ENCODE peak calls at places on chromosomes 5 and 9, in ten cellular contexts. S is Panc1, B is colonic mucosa, O is breast epithelium, U is AG09309, Y is cardiac fibroblast, Z is astrocyte of the spinal cord, L is cardiac muscle cell, E is brain microvascular endothelial cell, V is testis. I is an unnamed sample.

GRCh38 chr5:163645421-163646416 is 140.3 kb downstream of the MAT2B start:
- DNase-seq in Z (no peak), E (no peak), V (no peak), B (no peak), L (no peak), O (no peak), U (no peak), Y (no peak), S (no peak), I (no peak)

GRCh38 chr5:192970-193831 is 1.9 kb downstream of the LRRC14B start:
- DNase-seq in V (no peak), Z (no peak), U (no peak), O (no peak), S (no peak), E (no peak), L (no peak), B (no peak), Y (no peak), I (no peak)

GRCh38 chr9:130026583-130027427 is 16.2 kb downstream of the FNBP1 start:
- DNase-seq in V (no peak), U (no peak), S (no peak), Z (no peak), L (no peak), O (no peak), B (no peak), Y (no peak), E (no peak), I (no peak)

GRCh38 chr5:173055042-173055721 is 970 bp upstream of the CREBRF start:
- DNase-seq in V (no peak), Z (no peak), O (no peak), Y (no peak), L (no peak), S (no peak), U (no peak), E (no peak), B (peak; percentile 13), I (no peak)

GRCh38 chr5:133508845-133509741 is 103.2 kb downstream of the FSTL4 start:
- DNase-seq in U (no peak), Y (no peak), S (no peak), E (no peak), B (no peak), L (no peak), V (no peak), Z (no peak), O (no peak), I (no peak)

GRCh38 chr5:140548300-140548688 is 832 bp downstream of the EIF4EBP3 start:
- DNase-seq in L (no peak), E (no peak), U (no peak), Y (no peak), O (no peak), S (no peak), Z (no peak), V (no peak), B (peak; percentile 81), I (no peak)

GRCh38 chr5:141208478-141208877 is at the start of gene PCDHB12:
- DNase-seq in V (peak; percentile 59), U (no peak), O (no peak), E (no peak), B (no peak), Z (no peak), Y (peak; percentile 5), L (no peak), S (no peak), I (no peak)

GRCh38 chr5:142685418-142686209 is at the start of gene FGF1:
- DNase-seq in V (no peak), Z (peak; percentile 76), U (no peak), O (peak; percentile 56), S (no peak), E (peak; percentile 76), B (no peak), L (peak; percentile 46), Y (peak; percentile 35), I (peak; percentile 25)

DNA sequence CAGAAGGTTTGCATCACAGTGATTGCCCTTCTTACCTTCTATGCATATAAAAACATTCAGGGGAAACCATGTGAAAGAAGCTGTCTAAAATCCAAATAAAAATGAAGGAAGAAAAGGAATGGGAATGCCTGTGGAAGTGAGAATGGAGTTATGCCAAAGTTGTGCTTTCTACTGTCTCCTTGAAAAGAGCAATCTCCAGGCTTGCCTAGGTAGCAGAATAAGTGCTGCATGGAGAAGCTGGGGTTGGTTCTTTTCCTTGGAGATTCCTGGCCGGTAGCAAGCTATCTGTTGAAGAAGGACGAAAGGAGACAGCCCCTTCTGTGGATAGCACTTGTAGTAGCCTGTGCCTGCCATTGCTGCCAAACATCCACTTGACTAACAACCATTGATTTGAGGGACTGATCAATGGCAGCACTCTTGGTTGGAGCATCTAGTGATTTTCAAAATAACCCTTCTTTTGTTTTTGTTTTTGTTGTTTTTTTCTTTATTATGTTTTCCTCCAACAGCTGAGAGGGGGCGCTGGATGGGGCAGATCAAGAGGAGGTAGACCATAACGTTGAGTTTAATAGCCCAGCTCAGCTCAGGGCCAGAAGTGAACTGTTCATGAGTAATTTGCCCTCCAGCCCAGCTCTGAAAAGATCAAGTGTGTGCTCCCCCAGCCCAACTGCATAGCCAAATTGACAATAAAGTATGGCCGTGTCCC is 1.6 kb downstream of the PLCXD3 start:
- DNase-seq in E (no peak), B (no peak), L (no peak), O (no peak), Y (peak; percentile 41), S (no peak), V (no peak), Z (no peak), U (no peak), I (no peak)
- H3K4me3 ChIP-seq in E (no peak overlapping the region), B (no peak overlapping the region), L (peak overlapping the region; percentile 68), O (no peak overlapping the region), Y (no peak overlapping the region), S (no peak overlapping the region), V (no peak overlapping the region), Z (peak overlapping the region; percentile 46), U (no peak overlapping the region), I (peak overlapping the region; percentile 74)

GRCh38 chr5:2207416-2207950 is 324.8 kb upstream of the IRX4 start:
- DNase-seq in O (no peak), Y (no peak), Z (no peak), B (no peak), L (no peak), V (no peak), U (no peak), S (no peak), E (no peak), I (no peak)

GRCh38 chr5:2207109-2207399 is 324.3 kb upstream of the IRX4 start:
- DNase-seq in U (no peak), O (no peak), S (no peak), V (no peak), Y (no peak), E (no peak), L (no peak), Z (no peak), B (no peak), I (no peak)

GRCh38 chr5:2205596-2205995 is 322.9 kb upstream of the IRX4 start:
- DNase-seq in V (no peak), Z (no peak), E (no peak), O (no peak), S (no peak), U (no peak), L (no peak), B (no peak), Y (no peak), I (no peak)

GRCh38 chr5:2206244-2207108 is 323.8 kb upstream of the IRX4 start:
- DNase-seq in O (no peak), E (no peak), V (no peak), L (no peak), B (no peak), Z (no peak), U (no peak), S (no peak), Y (no peak), I (no peak)

GRCh38 chr5:2207966-2208544 is 325.3 kb upstream of the IRX4 start:
- DNase-seq in B (no peak), S (no peak), L (no peak), U (no peak), Z (no peak), V (peak; percentile 68), E (no peak), O (peak; percentile 76), Y (no peak), I (no peak)
- TF ChIP-seq CTCF in B (no peak), S (peak; percentile 77), L (no peak), U (no peak), Z (no peak), V (peak; percentile 8), E (no peak), O (no peak), Y (no peak), I (no peak)

GRCh38 chr5:174750720-174751119 is 26.3 kb downstream of the MSX2 start:
- DNase-seq in L (peak; percentile 56), Z (peak; percentile 43), S (no peak), V (no peak), E (peak; percentile 23), U (peak; percentile 44), O (no peak), Y (peak; percentile 50), B (no peak), I (peak; percentile 13)

GRCh38 chr5:174755103-174755502 is 30.7 kb downstream of the MSX2 start:
- DNase-seq in B (no peak), E (peak; percentile 36), L (peak; percentile 17), Z (peak; percentile 12), V (no peak), O (no peak), S (no peak), U (no peak), Y (peak; percentile 14), I (peak; percentile 2)

GRCh38 chr5:174745495-174745894 is 21.1 kb downstream of the MSX2 start:
- DNase-seq in E (no peak), S (no peak), Y (no peak), O (no peak), B (no peak), L (no peak), V (no peak), Z (no peak), U (no peak), I (no peak)

GRCh38 chr5:174752121-174752520 is 27.7 kb downstream of the MSX2 start:
- DNase-seq in E (no peak), O (no peak), V (no peak), S (no peak), L (no peak), B (no peak), Z (no peak), Y (no peak), U (no peak), I (no peak)

DNA sequence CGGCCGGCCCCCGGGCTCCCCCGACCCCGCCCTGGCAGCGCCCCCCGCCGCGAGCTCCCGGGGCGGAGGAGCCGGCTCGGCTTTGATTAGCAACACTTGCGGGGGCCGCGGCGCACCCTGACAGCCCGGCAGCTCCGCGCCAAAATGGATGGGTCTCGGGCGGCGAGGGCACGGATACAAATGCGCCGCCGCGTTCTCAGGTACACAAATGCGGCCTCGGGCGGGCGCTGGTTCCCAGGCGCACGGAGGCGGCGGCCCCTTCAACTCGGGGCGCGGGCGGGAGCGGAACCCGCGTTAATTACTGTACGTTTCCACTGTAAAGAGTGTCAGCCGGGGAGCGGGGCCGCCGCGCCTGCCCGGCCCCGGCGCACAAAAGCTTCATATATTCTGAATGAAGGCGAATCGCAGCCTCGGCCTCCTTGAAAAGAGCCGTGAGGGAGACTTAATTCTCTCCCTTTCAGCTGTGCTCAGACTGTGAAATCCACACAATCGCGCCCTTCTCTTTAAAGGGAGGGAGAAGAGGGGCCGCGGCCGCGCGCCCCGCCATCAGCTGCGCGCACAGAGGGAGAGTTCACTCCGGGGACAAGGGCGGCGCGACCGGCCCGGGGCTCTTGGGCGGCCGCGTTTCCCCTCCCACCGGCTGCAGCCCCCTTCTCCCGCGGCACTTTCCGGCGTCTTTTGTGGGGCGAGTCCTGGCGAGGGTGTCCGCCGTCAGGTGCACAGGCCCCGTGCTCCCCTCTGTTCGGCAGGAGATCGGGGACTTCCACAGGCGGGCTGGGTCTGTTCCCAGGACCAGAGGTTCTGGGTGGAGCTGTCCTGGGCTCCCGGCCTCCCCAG is 27.0 kb downstream of the MSX2 start:
- DNase-seq in V (peak; percentile 56), U (no peak), Z (no peak), B (no peak), S (no peak), O (no peak), L (peak; percentile 11), Y (no peak), E (no peak), I (no peak)
- H3K4me3 ChIP-seq in V (peak overlapping the region; percentile 53), U (peak overlapping the region; percentile 51), Z (peak overlapping the region; percentile 37), B (no peak overlapping the region), S (peak overlapping the region; percentile 43), O (peak overlapping the region; percentile 51), L (peak overlapping the region; percentile 39), Y (peak overlapping the region; percentile 14), E (peak overlapping the region; percentile 39), I (peak overlapping the region; percentile 28)

GRCh38 chr9:109705515-109705914 is 74.5 kb upstream of the PALM2AKAP2 start:
- DNase-seq in Z (peak; percentile 23), E (peak; percentile 62), L (peak; percentile 42), Y (peak; percentile 27), B (no peak), U (peak; percentile 17), O (no peak), V (no peak), S (peak; percentile 8), I (peak; percentile 39)
- TF ChIP-seq CTCF in Z (peak; percentile 23), E (peak; percentile 20), L (peak; percentile 26), Y (no peak), B (no peak), U (peak; percentile 19), O (no peak), V (no peak), S (no peak), I (no peak)

I was measured in fibroblast of the aortic adventitia.